ENCODE peak calls at places on chromosome 22, in seven cellular contexts. W is pancreas, Q is A549, E is esophagus squamous epithelium, B is PC-9, F is body of pancreas, T is dorsolateral prefrontal cortex. V is an unnamed sample.

GRCh38 chr22:49861642-49862407 is 8.2 kb downstream of the ZBED4 start:
- DNase-seq in Q (no peak), B (no peak), E (no peak), F (no peak), W (no peak), T (no peak), V (no peak)

GRCh38 chr22:45531441-45531840 is 28.8 kb downstream of the FBLN1 start:
- DNase-seq in T (no peak), E (no peak), Q (no peak), B (no peak), W (no peak), F (no peak), V (no peak)

GRCh38 chr22:44448271-44448780 is 49.7 kb downstream of the RTL6 start:
- DNase-seq in E (no peak), W (no peak), T (no peak), Q (peak), F (peak), B (peak), V (peak)

GRCh38 chr22:25062378-25063095 is 110.0 kb downstream of the KIAA1671 start:
- DNase-seq in B (no peak), E (no peak), W (no peak), F (no peak), T (no peak), Q (no peak), V (no peak)

GRCh38 chr22:35465109-35465701 is 65.3 kb downstream of the MCM5 start:
- DNase-seq in F (peak), E (no peak), Q (no peak), W (no peak), B (no peak), T (no peak), V (no peak)

GRCh38 chr22:30717331-30717921 is 22.8 kb downstream of the OSBP2 start:
- DNase-seq in W (no peak), T (no peak), F (no peak), Q (peak), B (peak), E (no peak), V (peak)

GRCh38 chr22:46953968-46954755 is 191.7 kb downstream of the TBC1D22A start:
- DNase-seq in F (no peak), B (no peak), Q (no peak), W (no peak), T (no peak), E (no peak), V (no peak)

GRCh38 chr22:44906999-44907644 is 102.7 kb downstream of the PHF21B start:
- DNase-seq in T (no peak), E (no peak), Q (no peak), B (no peak), F (no peak), W (no peak), V (no peak)

GRCh38 chr22:46761017-46761416 is 1.4 kb upstream of the TBC1D22A start:
- DNase-seq in W (no peak), F (no peak), E (no peak), B (no peak), T (no peak), Q (no peak), V (no peak)

GRCh38 chr22:43376765-43377485 is 33.8 kb upstream of the SCUBE1 start:
- DNase-seq in E (no peak), F (peak), W (no peak), Q (no peak), B (no peak), T (no peak), V (peak)

GRCh38 chr22:49290711-49291110 is 537.0 kb downstream of the BRD1 start:
- DNase-seq in E (no peak), F (no peak), Q (no peak), W (no peak), T (no peak), B (no peak), V (no peak)

GRCh38 chr22:22424210-22424800 is 84.2 kb downstream of the ZNF280B start:
- DNase-seq in F (no peak), T (no peak), E (no peak), Q (no peak), W (no peak), B (no peak), V (no peak)

GRCh38 chr22:47019012-47019790 is 256.8 kb downstream of the TBC1D22A start:
- DNase-seq in F (no peak), Q (no peak), W (peak), T (no peak), B (no peak), E (no peak), V (no peak)

GRCh38 chr22:50282361-50283144 is 12.4 kb upstream of the MAPK11 start:
- DNase-seq in B (peak), T (no peak), F (peak), W (no peak), Q (peak), E (no peak), V (peak)

GRCh38 chr22:20224917-20225692 is 43.0 kb downstream of the RTN4R start:
- DNase-seq in T (no peak), W (no peak), E (no peak), F (no peak), Q (no peak), B (no peak), V (no peak)

GRCh38 chr22:33381531-33382406 is 323.6 kb upstream of the SYN3 start:
- DNase-seq in Q (peak), W (no peak), E (no peak), B (no peak), T (peak), F (no peak), V (no peak)

GRCh38 chr22:28477556-28477955 is 202.1 kb downstream of the TTC28 start:
- DNase-seq in F (no peak), E (no peak), Q (no peak), T (no peak), B (no peak), W (no peak), V (no peak)

GRCh38 chr22:45511847-45512261 is 9.2 kb downstream of the FBLN1 start:
- DNase-seq in Q (no peak), T (no peak), E (no peak), B (no peak), F (peak), W (peak), V (peak)

GRCh38 chr22:31650391-31650790 is 11.6 kb downstream of the PISD start:
- DNase-seq in T (no peak), E (no peak), F (no peak), Q (no peak), B (peak), W (no peak), V (peak)

DNA sequence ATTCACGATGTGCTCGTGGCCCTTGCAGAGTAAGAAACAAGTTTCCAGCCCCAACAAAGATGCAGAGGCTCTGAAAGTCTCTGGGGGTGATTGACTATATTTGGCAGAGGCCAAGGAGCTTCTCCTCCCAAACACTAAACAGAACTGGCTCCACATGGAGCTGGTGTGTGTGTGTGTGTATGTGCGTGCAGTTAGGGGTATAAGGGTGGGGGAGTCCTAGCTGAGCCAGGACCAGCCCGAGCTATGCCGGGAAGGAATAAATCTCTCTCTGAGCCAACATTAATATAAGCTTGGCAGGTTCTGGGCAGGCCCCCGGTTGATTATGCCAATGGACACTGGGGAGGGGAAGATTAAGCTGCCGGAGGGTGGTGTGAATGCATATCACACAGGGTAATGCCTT is 324.1 kb downstream of the MIAT start:
- DNase-seq in W (no peak), B (no peak), F (no peak), T (no peak), Q (no peak), E (no peak), V (no peak)
- H3K27ac ChIP-seq in W (no peak), B (no peak), F (no peak), T (no peak), Q (no peak), E (no peak), V (no peak)

GRCh38 chr22:17841836-17842235 is 67.6 kb upstream of the BID start:
- DNase-seq in F (no peak), W (peak), Q (no peak), T (no peak), B (no peak), E (no peak), V (no peak)

GRCh38 chr22:17845340-17845739 is 71.1 kb upstream of the BID start:
- DNase-seq in E (no peak), W (no peak), B (no peak), F (no peak), Q (no peak), T (no peak), V (no peak)

GRCh38 chr22:17843189-17843588 is 68.9 kb upstream of the BID start:
- DNase-seq in T (no peak), W (no peak), E (no peak), Q (no peak), B (no peak), F (no peak), V (no peak)

GRCh38 chr22:17844150-17844549 is 69.9 kb upstream of the BID start:
- DNase-seq in Q (no peak), B (no peak), E (no peak), T (no peak), W (no peak), F (no peak), V (no peak)

GRCh38 chr22:17842386-17842785 is 68.1 kb upstream of the BID start:
- DNase-seq in F (no peak), B (no peak), Q (no peak), W (peak), T (no peak), E (no peak), V (no peak)
- H3K4me3 ChIP-seq in F (no peak), B (no peak), Q (no peak), W (no peak), T (no peak), E (no peak), V (no peak)

GRCh38 chr22:41943661-41944209 is 3.2 kb downstream of the CENPM start:
- DNase-seq in E (no peak), B (no peak), Q (no peak), F (no peak), W (no peak), T (no peak), V (peak)

GRCh38 chr22:41947181-41948080 is 479 bp upstream of the CENPM start:
- DNase-seq in B (no peak), Q (no peak), W (no peak), E (no peak), F (no peak), T (no peak), V (no peak)

GRCh38 chr22:41948142-41948541 is 1.2 kb upstream of the CENPM start:
- DNase-seq in F (no peak), W (no peak), E (no peak), T (no peak), B (no peak), Q (no peak), V (no peak)

GRCh38 chr22:41949297-41949965 is 2.5 kb upstream of the CENPM start:
- DNase-seq in F (no peak), Q (no peak), B (no peak), T (no peak), W (peak), E (no peak), V (no peak)

GRCh38 chr22:41946360-41947180 is at the start of gene CENPM:
- DNase-seq in E (peak), F (peak), W (peak), Q (peak), T (peak), B (peak), V (peak)
- TF ChIP-seq CTCF in E (peak), F (no peak), W (no peak), Q (no peak), T (peak), B (no peak), V (peak)

GRCh38 chr22:37501176-37501609 is 15.0 kb upstream of the MFNG start:
- DNase-seq in Q (peak), E (no peak), F (peak), W (no peak), T (no peak), B (no peak), V (no peak)

GRCh38 chr22:37503183-37503683 is 16.0 kb downstream of the CARD10 start:
- DNase-seq in W (no peak), Q (no peak), E (no peak), T (no peak), B (no peak), F (no peak), V (no peak)

GRCh38 chr22:37502342-37503182 is 16.4 kb upstream of the MFNG start:
- DNase-seq in Q (peak), F (peak), E (no peak), T (no peak), B (peak), W (no peak), V (no peak)

GRCh38 chr22:37500745-37501144 is 14.6 kb upstream of the MFNG start:
- DNase-seq in W (no peak), T (no peak), Q (no peak), B (no peak), F (no peak), E (no peak), V (no peak)

GRCh38 chr22:37501610-37502341 is 15.6 kb upstream of the MFNG start:
- DNase-seq in E (no peak), W (peak), B (no peak), Q (peak), F (peak), T (no peak), V (peak)
- H3K27ac ChIP-seq in E (peak), W (peak), B (peak), Q (peak), F (peak), T (no peak), V (peak)